ENCODE peak calls at places on chromosome 1, in ten cellular contexts. C is GM23338; J is astrocyte of the spinal cord; B is lower leg skin; F is H9; U is OCI-LY7; H is NB4; K is CD4-positive, alpha-beta T cell; D is fibroblast of the aortic adventitia; V is fibroblast of pulmonary artery. G is an unnamed sample.

GRCh38 chr1:230286890-230287269 is 139.3 kb downstream of the PGBD5 start:
- DNase-seq in V (no peak), J (no peak), D (no peak), F (no peak), U (no peak), H (no peak), K (no peak), B (no peak), C (no peak), G (no peak)

GRCh38 chr1:234752927-234753326 is 142.9 kb upstream of the IRF2BP2 start:
- DNase-seq in B (no peak), J (no peak), H (no peak), K (no peak), U (no peak), V (no peak), C (no peak), F (no peak), D (no peak), G (no peak)

GRCh38 chr1:209134001-209134400 is 449.5 kb upstream of the CAMK1G start:
- DNase-seq in K (no peak), B (no peak), C (no peak), F (no peak), V (no peak), U (no peak), H (no peak), J (no peak), D (no peak), G (no peak)

GRCh38 chr1:241336335-241336734 is 20.7 kb downstream of the RGS7 start:
- DNase-seq in H (peak; percentile 47), D (no peak), K (no peak), C (no peak), U (no peak), F (no peak), J (peak; percentile 42), V (no peak), B (no peak), G (no peak)

GRCh38 chr1:112803906-112804762 is 89.0 kb upstream of the PPM1J start:
- DNase-seq in F (peak; percentile 87), V (peak; percentile 80), K (peak; percentile 26), D (peak; percentile 76), C (peak; percentile 90), J (peak; percentile 73), H (peak; percentile 71), U (peak; percentile 63), B (peak; percentile 29), G (peak; percentile 89)

GRCh38 chr1:4756184-4756504 is 101.7 kb downstream of the AJAP1 start:
- DNase-seq in F (no peak), D (no peak), B (no peak), V (no peak), C (no peak), K (no peak), H (no peak), U (no peak), J (no peak), G (no peak)

GRCh38 chr1:243977104-243977503 is 74.0 kb upstream of the ZBTB18 start:
- DNase-seq in B (no peak), K (no peak), U (no peak), F (no peak), V (peak; percentile 18), H (no peak), C (no peak), J (peak; percentile 68), D (peak; percentile 51), G (no peak)

GRCh38 chr1:26705788-26706237 is 10.0 kb downstream of the ARID1A start:
- DNase-seq in H (no peak), B (no peak), C (no peak), U (peak; percentile 43), V (peak; percentile 70), J (peak; percentile 87), D (peak; percentile 88), F (no peak), K (no peak), G (peak; percentile 6)

GRCh38 chr1:42913426-42914091 is 45.1 kb downstream of the SLC2A1 start:
- DNase-seq in B (peak; percentile 70), U (peak; percentile 82), H (peak; percentile 82), K (no peak), C (peak; percentile 93), J (peak; percentile 80), V (peak; percentile 93), F (peak; percentile 77), D (peak; percentile 89), G (no peak)

GRCh38 chr1:169363046-169363756 is 4.4 kb downstream of the NME7 start:
- DNase-seq in F (no peak), H (peak; percentile 69), J (peak; percentile 91), B (no peak), K (no peak), V (peak; percentile 91), D (peak; percentile 87), C (no peak), U (no peak), G (no peak)

GRCh38 chr1:39107891-39108290 is 81.7 kb downstream of the NDUFS5 start:
- DNase-seq in D (peak; percentile 30), B (no peak), F (no peak), K (no peak), C (no peak), U (no peak), J (no peak), V (no peak), H (no peak), G (no peak)

GRCh38 chr1:20742671-20743070 is 10.2 kb upstream of the SH2D5 start:
- DNase-seq in F (no peak), V (no peak), C (no peak), D (no peak), B (no peak), J (no peak), K (no peak), U (no peak), H (no peak), G (no peak)

GRCh38 chr1:168767885-168768584 is 39.0 kb upstream of the DPT start:
- DNase-seq in D (peak; percentile 86), F (no peak), K (no peak), H (no peak), J (peak; percentile 54), U (no peak), B (peak; percentile 19), C (no peak), V (peak; percentile 56), G (no peak)

DNA sequence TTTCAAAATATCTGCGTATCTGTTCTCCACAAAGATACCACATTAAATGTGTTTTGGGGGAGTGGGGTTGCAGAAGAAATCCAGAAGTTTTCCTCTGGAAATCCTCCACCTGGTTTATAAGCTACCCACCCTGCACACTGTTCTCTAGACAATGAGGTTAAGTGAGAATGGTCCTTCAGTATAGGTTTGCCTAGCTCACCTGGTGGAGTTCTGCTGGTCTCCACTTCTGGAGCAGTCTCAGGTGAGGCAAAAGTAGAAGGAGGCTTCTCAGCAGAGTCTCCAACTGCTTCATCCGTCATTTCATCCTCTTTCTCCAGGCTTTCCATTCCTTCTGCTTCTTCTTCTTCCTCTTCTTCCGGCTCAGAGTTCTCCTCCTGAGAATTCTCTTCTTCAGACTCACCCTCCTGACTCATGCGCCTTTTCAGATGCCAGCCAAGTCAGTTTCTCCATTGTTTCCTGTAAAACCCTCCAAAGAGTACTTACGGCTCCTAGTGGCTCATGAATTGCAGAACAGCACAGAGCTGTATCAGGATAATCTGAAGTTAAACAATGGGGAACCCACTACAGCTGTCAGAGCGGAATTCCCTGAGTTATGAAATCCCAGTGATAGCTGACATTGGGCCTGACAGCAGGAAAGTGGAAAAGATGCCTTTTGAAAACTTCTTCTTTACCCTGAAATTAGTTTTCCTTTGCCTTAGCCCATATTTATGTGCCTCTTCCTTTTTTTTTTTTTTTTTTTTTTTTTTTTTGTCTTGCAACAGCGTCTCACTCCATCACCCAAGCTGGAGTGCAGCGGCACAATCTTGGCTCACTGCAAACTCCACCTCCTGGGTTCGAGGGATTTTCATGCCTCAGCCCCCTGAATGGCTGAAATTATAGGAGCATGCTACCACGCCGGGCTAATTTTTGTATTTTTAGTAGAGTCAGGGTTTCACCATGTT is 38.5 kb downstream of the MSTO1 start:
- DNase-seq in F (peak; percentile 40), K (no peak), V (peak; percentile 98), J (peak; percentile 85), B (peak; percentile 43), D (peak; percentile 96), C (peak; percentile 60), U (peak; percentile 20), H (peak; percentile 63), G (no peak)
- TF ChIP-seq CTCF in F (peak; percentile 61), K (no peak), V (peak; percentile 63), J (peak; percentile 80), B (no peak), D (peak; percentile 76), C (peak; percentile 61), U (peak; percentile 54), H (peak; percentile 41), G (peak; percentile 62)

DNA sequence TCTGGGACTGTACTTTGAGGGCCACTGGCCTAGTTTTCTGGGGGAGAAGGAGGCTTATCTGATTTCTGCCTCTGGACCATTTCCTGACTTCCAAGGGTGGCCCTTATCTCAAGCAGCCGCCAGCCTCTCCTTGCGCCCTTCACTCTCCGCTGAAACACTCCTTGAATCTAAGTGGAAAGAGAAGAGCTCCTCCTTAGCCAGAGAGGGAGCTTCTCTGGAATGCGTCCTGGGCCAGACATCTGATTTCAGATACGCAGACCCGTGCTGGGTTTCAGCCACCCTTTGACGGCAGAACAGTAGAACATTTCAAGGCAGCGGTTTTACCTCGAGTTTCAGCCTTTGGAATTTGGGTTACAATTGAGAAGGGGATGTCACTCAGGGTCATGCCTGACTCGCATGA is 308.0 kb downstream of the CAMTA1 start:
- DNase-seq in D (no peak), B (no peak), U (no peak), H (no peak), V (no peak), F (no peak), C (peak; percentile 24), K (no peak), J (no peak), G (no peak)
- TF ChIP-seq CTCF in D (no peak), B (no peak), U (no peak), H (no peak), V (no peak), F (no peak), C (no peak), K (no peak), J (no peak), G (no peak)

DNA sequence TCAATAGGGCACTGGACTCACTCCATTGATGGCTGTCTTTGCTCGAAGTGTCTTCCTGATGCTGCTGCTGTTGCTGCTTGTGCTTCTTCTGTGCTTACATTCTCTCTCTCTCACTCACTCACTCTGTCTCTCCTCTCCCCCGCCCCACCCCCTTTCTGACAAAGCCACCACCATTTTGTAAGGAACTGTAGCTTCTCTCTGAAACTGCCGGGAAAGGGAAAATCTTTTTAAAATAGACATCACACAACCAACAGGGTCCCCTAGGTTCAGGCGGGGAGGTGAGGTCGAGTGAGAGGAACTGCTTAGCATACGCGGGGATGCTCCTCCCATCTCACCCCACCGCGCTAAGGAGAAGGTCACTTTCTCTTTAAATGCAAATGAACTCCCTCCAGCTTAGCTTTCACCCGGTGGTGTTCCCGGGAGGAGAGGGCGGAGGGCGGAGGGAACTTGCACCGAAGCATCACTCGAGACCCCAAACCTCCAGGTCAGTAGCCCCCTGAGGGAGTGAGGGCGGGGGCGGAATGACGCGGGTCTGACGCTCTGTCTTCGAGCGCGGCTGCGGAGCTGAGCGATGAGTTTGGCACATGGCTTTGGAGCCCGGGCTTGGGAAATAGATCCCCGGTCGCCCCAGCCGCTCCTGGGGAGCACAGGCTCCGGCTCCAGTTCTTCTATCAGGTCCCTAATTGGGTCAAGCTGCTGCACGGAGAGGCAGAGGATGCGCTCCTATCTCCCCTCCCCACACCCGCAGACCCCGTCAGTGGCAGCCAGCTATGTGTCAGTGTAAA is at the start of gene CCDC28B:
- DNase-seq in U (peak; percentile 61), F (peak; percentile 86), H (peak; percentile 53), B (no peak), C (peak; percentile 92), J (peak; percentile 74), V (peak; percentile 63), D (peak; percentile 67), K (peak; percentile 46), G (no peak)
- TF ChIP-seq CTCF in U (no peak), F (no peak), H (no peak), B (no peak), C (no peak), J (no peak), V (no peak), D (no peak), K (no peak), G (no peak)

GRCh38 chr1:151072224-151072623 is 1.7 kb downstream of the GABPB2 start:
- DNase-seq in U (peak; percentile 41), F (no peak), B (no peak), H (no peak), D (no peak), V (no peak), J (no peak), K (no peak), C (peak; percentile 37), G (no peak)
- TF ChIP-seq CTCF in U (peak; percentile 74), F (peak; percentile 31), B (no peak), H (no peak), D (peak; percentile 8), V (no peak), J (no peak), K (no peak), C (peak; percentile 49), G (peak; percentile 13)

G was measured in osteocyte.